ENCODE peak calls at places on chromosomes 7 and 10, in five cellular contexts. One of them, this sample, is unnamed.

GRCh38 chr10:109784236-109784635 is 139.1 kb downstream of the XPNPEP1 start:
- DNase-seq in NCI-H446 treated with DMSO at 0.1 percent for 48 hours: no peak
- DNase-seq in uterus: no peak
- DNase-seq in EL: peak; percentile 34
- DNase-seq in activated CD4-positive, alpha-beta T cell treated with anti-CD3 and anti-CD28 coated beads, Interleukin-2, amount 10 ng/mL, durations not matched to agents 24 days and 14 days: no peak
- DNase-seq in this sample: no peak

GRCh38 chr10:90642136-90642535 is 215.7 kb downstream of the HTR7 start:
- DNase-seq in activated CD4-positive, alpha-beta T cell treated with anti-CD3 and anti-CD28 coated beads, Interleukin-2, amount 10 ng/mL, durations not matched to agents 24 days and 14 days: no peak
- DNase-seq in uterus: no peak
- DNase-seq in NCI-H446 treated with DMSO at 0.1 percent for 48 hours: no peak
- DNase-seq in EL: no peak
- DNase-seq in this sample: no peak

GRCh38 chr10:99435986-99436633 is 5.7 kb upstream of the GOT1 start:
- DNase-seq in NCI-H446 treated with DMSO at 0.1 percent for 48 hours: no peak
- DNase-seq in activated CD4-positive, alpha-beta T cell treated with anti-CD3 and anti-CD28 coated beads, Interleukin-2, amount 10 ng/mL, durations not matched to agents 24 days and 14 days: no peak
- DNase-seq in uterus: no peak
- DNase-seq in EL: peak; percentile 51
- DNase-seq in this sample: peak; percentile 47

GRCh38 chr7:4631664-4632171 is 50.4 kb upstream of the FOXK1 start:
- DNase-seq in activated CD4-positive, alpha-beta T cell treated with anti-CD3 and anti-CD28 coated beads, Interleukin-2, amount 10 ng/mL, durations not matched to agents 24 days and 14 days: no peak
- DNase-seq in uterus: peak; percentile 91
- DNase-seq in NCI-H446 treated with DMSO at 0.1 percent for 48 hours: peak; percentile 62
- DNase-seq in EL: peak; percentile 88
- DNase-seq in this sample: peak; percentile 78

GRCh38 chr7:98944386-98944785 is 66.1 kb downstream of the TRRAP start:
- DNase-seq in uterus: no peak
- DNase-seq in activated CD4-positive, alpha-beta T cell treated with anti-CD3 and anti-CD28 coated beads, Interleukin-2, amount 10 ng/mL, durations not matched to agents 24 days and 14 days: no peak
- DNase-seq in NCI-H446 treated with DMSO at 0.1 percent for 48 hours: no peak
- DNase-seq in EL: no peak
- DNase-seq in this sample: no peak

GRCh38 chr7:67423058-67423457 is 426.4 kb downstream of the TYW1 start:
- DNase-seq in NCI-H446 treated with DMSO at 0.1 percent for 48 hours: peak; percentile 11
- DNase-seq in activated CD4-positive, alpha-beta T cell treated with anti-CD3 and anti-CD28 coated beads, Interleukin-2, amount 10 ng/mL, durations not matched to agents 24 days and 14 days: no peak
- DNase-seq in EL: no peak
- DNase-seq in uterus: no peak
- DNase-seq in this sample: peak; percentile 26

GRCh38 chr10:75208177-75208576 is 2.4 kb upstream of the VDAC2 start:
- DNase-seq in uterus: no peak
- DNase-seq in NCI-H446 treated with DMSO at 0.1 percent for 48 hours: no peak
- DNase-seq in activated CD4-positive, alpha-beta T cell treated with anti-CD3 and anti-CD28 coated beads, Interleukin-2, amount 10 ng/mL, durations not matched to agents 24 days and 14 days: peak; percentile 64
- DNase-seq in EL: peak; percentile 42
- DNase-seq in this sample: no peak

GRCh38 chr7:3892686-3893085 is 591.6 kb downstream of the SDK1 start:
- DNase-seq in EL: no peak
- DNase-seq in uterus: no peak
- DNase-seq in activated CD4-positive, alpha-beta T cell treated with anti-CD3 and anti-CD28 coated beads, Interleukin-2, amount 10 ng/mL, durations not matched to agents 24 days and 14 days: no peak
- DNase-seq in NCI-H446 treated with DMSO at 0.1 percent for 48 hours: no peak
- DNase-seq in this sample: no peak

GRCh38 chr10:51879238-51879637 is 179.8 kb upstream of the CSTF2T start:
- DNase-seq in uterus: peak; percentile 21
- DNase-seq in activated CD4-positive, alpha-beta T cell treated with anti-CD3 and anti-CD28 coated beads, Interleukin-2, amount 10 ng/mL, durations not matched to agents 24 days and 14 days: peak; percentile 76
- DNase-seq in NCI-H446 treated with DMSO at 0.1 percent for 48 hours: peak; percentile 3
- DNase-seq in EL: peak; percentile 92
- DNase-seq in this sample: no peak

GRCh38 chr10:43214071-43214955 is 52.6 kb downstream of the RASGEF1A start:
- DNase-seq in EL: peak; percentile 41
- DNase-seq in activated CD4-positive, alpha-beta T cell treated with anti-CD3 and anti-CD28 coated beads, Interleukin-2, amount 10 ng/mL, durations not matched to agents 24 days and 14 days: no peak
- DNase-seq in uterus: no peak
- DNase-seq in NCI-H446 treated with DMSO at 0.1 percent for 48 hours: no peak
- DNase-seq in this sample: no peak

GRCh38 chr10:97171001-97171400 is 14.8 kb downstream of the SLIT1 start:
- DNase-seq in activated CD4-positive, alpha-beta T cell treated with anti-CD3 and anti-CD28 coated beads, Interleukin-2, amount 10 ng/mL, durations not matched to agents 24 days and 14 days: no peak
- DNase-seq in EL: no peak
- DNase-seq in NCI-H446 treated with DMSO at 0.1 percent for 48 hours: no peak
- DNase-seq in uterus: no peak
- DNase-seq in this sample: no peak

GRCh38 chr7:90896458-90896857 is 300.3 kb downstream of the CDK14 start:
- DNase-seq in uterus: no peak
- DNase-seq in NCI-H446 treated with DMSO at 0.1 percent for 48 hours: no peak
- DNase-seq in EL: no peak
- DNase-seq in activated CD4-positive, alpha-beta T cell treated with anti-CD3 and anti-CD28 coated beads, Interleukin-2, amount 10 ng/mL, durations not matched to agents 24 days and 14 days: no peak
- DNase-seq in this sample: no peak

GRCh38 chr7:171364-171904 is 20.9 kb upstream of the FAM20C start:
- DNase-seq in activated CD4-positive, alpha-beta T cell treated with anti-CD3 and anti-CD28 coated beads, Interleukin-2, amount 10 ng/mL, durations not matched to agents 24 days and 14 days: no peak
- DNase-seq in uterus: no peak
- DNase-seq in EL: no peak
- DNase-seq in NCI-H446 treated with DMSO at 0.1 percent for 48 hours: no peak
- DNase-seq in this sample: no peak

GRCh38 chr7:52079726-52080125 is 763.1 kb upstream of the COBL start:
- DNase-seq in EL: no peak
- DNase-seq in uterus: no peak
- DNase-seq in activated CD4-positive, alpha-beta T cell treated with anti-CD3 and anti-CD28 coated beads, Interleukin-2, amount 10 ng/mL, durations not matched to agents 24 days and 14 days: no peak
- DNase-seq in NCI-H446 treated with DMSO at 0.1 percent for 48 hours: no peak
- DNase-seq in this sample: no peak

GRCh38 chr7:140190588-140190987 is 13.8 kb upstream of the KDM7A start:
- DNase-seq in uterus: no peak
- DNase-seq in NCI-H446 treated with DMSO at 0.1 percent for 48 hours: no peak
- DNase-seq in activated CD4-positive, alpha-beta T cell treated with anti-CD3 and anti-CD28 coated beads, Interleukin-2, amount 10 ng/mL, durations not matched to agents 24 days and 14 days: no peak
- DNase-seq in EL: no peak
- DNase-seq in this sample: no peak

GRCh38 chr10:72953687-72954086 is 919 bp downstream of the PLA2G12B start:
- DNase-seq in NCI-H446 treated with DMSO at 0.1 percent for 48 hours: no peak
- DNase-seq in uterus: no peak
- DNase-seq in EL: peak; percentile 6
- DNase-seq in activated CD4-positive, alpha-beta T cell treated with anti-CD3 and anti-CD28 coated beads, Interleukin-2, amount 10 ng/mL, durations not matched to agents 24 days and 14 days: no peak
- DNase-seq in this sample: no peak

GRCh38 chr7:81162771-81163525 is 244.1 kb upstream of the SEMA3C start:
- DNase-seq in uterus: no peak
- DNase-seq in NCI-H446 treated with DMSO at 0.1 percent for 48 hours: no peak
- DNase-seq in activated CD4-positive, alpha-beta T cell treated with anti-CD3 and anti-CD28 coated beads, Interleukin-2, amount 10 ng/mL, durations not matched to agents 24 days and 14 days: no peak
- DNase-seq in EL: no peak
- DNase-seq in this sample: no peak

GRCh38 chr10:103154464-103155299 is 38.4 kb downstream of the NT5C2 start:
- DNase-seq in activated CD4-positive, alpha-beta T cell treated with anti-CD3 and anti-CD28 coated beads, Interleukin-2, amount 10 ng/mL, durations not matched to agents 24 days and 14 days: no peak
- DNase-seq in EL: peak; percentile 17
- DNase-seq in uterus: no peak
- DNase-seq in NCI-H446 treated with DMSO at 0.1 percent for 48 hours: no peak
- DNase-seq in this sample: no peak

GRCh38 chr10:53441804-53442203 is 669.2 kb upstream of the MBL2 start:
- DNase-seq in activated CD4-positive, alpha-beta T cell treated with anti-CD3 and anti-CD28 coated beads, Interleukin-2, amount 10 ng/mL, durations not matched to agents 24 days and 14 days: no peak
- DNase-seq in EL: no peak
- DNase-seq in uterus: no peak
- DNase-seq in NCI-H446 treated with DMSO at 0.1 percent for 48 hours: no peak
- DNase-seq in this sample: no peak

GRCh38 chr10:92110039-92110794 is 180.7 kb downstream of the CPEB3 start:
- DNase-seq in activated CD4-positive, alpha-beta T cell treated with anti-CD3 and anti-CD28 coated beads, Interleukin-2, amount 10 ng/mL, durations not matched to agents 24 days and 14 days: no peak
- DNase-seq in uterus: no peak
- DNase-seq in NCI-H446 treated with DMSO at 0.1 percent for 48 hours: no peak
- DNase-seq in EL: peak; percentile 41
- DNase-seq in this sample: no peak

GRCh38 chr10:89086801-89087513 is 96.4 kb downstream of the FAS start:
- DNase-seq in uterus: peak; percentile 75
- DNase-seq in activated CD4-positive, alpha-beta T cell treated with anti-CD3 and anti-CD28 coated beads, Interleukin-2, amount 10 ng/mL, durations not matched to agents 24 days and 14 days: peak; percentile 53
- DNase-seq in EL: peak; percentile 92
- DNase-seq in NCI-H446 treated with DMSO at 0.1 percent for 48 hours: no peak
- DNase-seq in this sample: no peak

This sample was measured in NCI-H1694 treated with DMSO at 0.1 percent for 48 hours.